ENCODE peak calls at places on chromosomes 6 and 20, in ten cellular contexts. X is GM12892, I is H54, W is tibial nerve, U is NB4, G is ovary, M is heart left ventricle, L is endothelial cell of umbilical vein, J is A549, P is body of pancreas. Y is an unnamed sample.

GRCh38 chr6:87674286-87674685 is 27.7 kb downstream of the AKIRIN2 start:
- DNase-seq in U (no peak), J (no peak), W (no peak), I (no peak), P (no peak), L (no peak), X (no peak), G (no peak), M (no peak), Y (no peak)

GRCh38 chr20:48760403-48760889 is 67.4 kb downstream of the PREX1 start:
- DNase-seq in X (peak; percentile 67), I (peak; percentile 81), P (no peak), G (no peak), L (peak; percentile 84), U (peak; percentile 86), M (peak; percentile 32), W (no peak), J (no peak), Y (peak; percentile 84)

GRCh38 chr6:40341726-40342125 is 245.4 kb downstream of the LRFN2 start:
- DNase-seq in M (no peak), I (no peak), X (no peak), U (no peak), P (peak; percentile 1), J (no peak), L (no peak), W (no peak), G (no peak), Y (no peak)

GRCh38 chr6:134626131-134626530 is 308.2 kb upstream of the SGK1 start:
- DNase-seq in G (no peak), J (peak; percentile 9), U (no peak), W (no peak), L (no peak), P (no peak), X (no peak), M (no peak), I (no peak), Y (no peak)

GRCh38 chr6:163583558-163583957 is 169.0 kb downstream of the QKI start:
- DNase-seq in U (no peak), J (peak; percentile 13), L (no peak), M (no peak), I (no peak), P (no peak), G (no peak), W (no peak), X (no peak), Y (no peak)

GRCh38 chr6:26103770-26104456 is 16.7 kb downstream of the HFE start:
- DNase-seq in U (peak; percentile 98), P (peak; percentile 89), G (peak; percentile 87), W (peak; percentile 93), M (peak; percentile 87), X (peak; percentile 38), I (peak; percentile 25), L (peak; percentile 97), J (peak; percentile 93), Y (peak; percentile 96)

GRCh38 chr6:5135783-5136376 is 50.7 kb downstream of the PPP1R3G start:
- DNase-seq in W (peak; percentile 35), I (no peak), G (no peak), U (peak; percentile 67), P (no peak), L (peak; percentile 55), M (no peak), J (peak; percentile 49), X (no peak), Y (no peak)

GRCh38 chr20:58481541-58482021 is 33.6 kb downstream of the APCDD1L start:
- DNase-seq in X (no peak), L (peak; percentile 46), P (no peak), U (peak; percentile 72), I (peak; percentile 69), M (no peak), G (no peak), W (peak; percentile 9), J (no peak), Y (no peak)

GRCh38 chr6:42450314-42451145 is 1.2 kb downstream of the TRERF1 start:
- DNase-seq in W (no peak), U (peak; percentile 60), G (peak; percentile 25), P (no peak), J (no peak), I (peak; percentile 28), X (no peak), M (no peak), L (no peak), Y (peak; percentile 52)

GRCh38 chr6:53961679-53962370 is 149.4 kb upstream of the MLIP start:
- DNase-seq in P (no peak), I (no peak), J (peak; percentile 9), X (no peak), M (no peak), L (no peak), G (no peak), U (no peak), W (no peak), Y (no peak)

GRCh38 chr6:30062471-30063178 is 1.6 kb downstream of the POLR1H start:
- DNase-seq in P (no peak), I (no peak), J (no peak), X (no peak), G (no peak), M (no peak), W (no peak), U (no peak), L (no peak), Y (no peak)

GRCh38 chr6:30060634-30060981 is 457 bp upstream of the POLR1H start:
- DNase-seq in M (no peak), W (no peak), P (peak; percentile 23), L (no peak), G (peak; percentile 16), I (no peak), J (no peak), U (peak; percentile 80), X (no peak), Y (peak; percentile 38)

GRCh38 chr6:30063315-30063714 is 2.2 kb downstream of the POLR1H start:
- DNase-seq in J (no peak), X (no peak), M (no peak), L (no peak), G (no peak), U (no peak), I (no peak), W (no peak), P (no peak), Y (no peak)

GRCh38 chr6:30061766-30062458 is 847 bp downstream of the POLR1H start:
- DNase-seq in P (peak; percentile 22), G (no peak), U (peak; percentile 75), M (no peak), L (no peak), W (no peak), I (no peak), J (no peak), X (no peak), Y (no peak)

DNA sequence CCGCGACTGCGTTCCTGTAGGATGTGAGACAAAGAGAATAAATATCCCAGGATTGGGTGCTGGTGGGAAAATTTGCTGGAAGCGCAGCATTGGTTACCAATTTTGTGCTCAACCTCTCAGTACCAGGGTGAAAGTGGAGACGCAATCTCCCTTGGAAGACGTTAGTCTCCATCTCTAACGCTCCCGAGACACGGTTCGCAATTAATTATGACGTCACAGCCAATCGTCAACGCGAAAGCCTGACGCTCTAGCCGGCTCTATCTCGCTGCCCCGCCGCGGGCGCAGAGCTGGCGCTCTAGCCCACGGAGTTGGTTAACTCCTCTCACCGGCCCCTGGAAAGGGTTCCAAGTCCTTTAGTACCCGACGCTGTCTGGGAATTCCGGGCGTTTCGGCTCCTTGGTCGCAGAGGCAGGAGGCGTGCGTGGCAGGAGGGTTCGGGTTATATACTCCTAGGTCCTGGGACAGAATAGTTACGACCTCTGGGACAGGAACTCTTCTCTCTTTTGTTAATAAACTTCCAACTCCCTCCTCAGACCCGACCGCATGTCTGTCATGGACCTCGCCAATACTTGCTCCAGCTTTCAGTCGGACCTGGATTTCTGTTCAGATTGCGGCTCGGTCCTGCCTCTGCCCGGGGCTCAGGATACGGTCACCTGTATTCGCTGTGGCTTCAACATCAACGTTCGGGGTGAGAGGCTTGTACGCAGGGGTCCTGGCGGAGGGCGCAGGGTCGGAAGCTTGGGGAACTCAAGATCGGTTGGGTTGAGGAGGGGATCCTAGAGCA is at the start of gene POLR1H:
- DNase-seq in J (peak; percentile 92), I (peak; percentile 82), G (peak; percentile 91), M (peak; percentile 93), U (peak; percentile 98), W (peak; percentile 88), L (peak; percentile 94), X (peak; percentile 70), P (peak; percentile 92), Y (peak; percentile 97)
- TF ChIP-seq POLR2A in J (no peak), I (peak; percentile 61), G (peak; percentile 86), M (peak; percentile 33), U (peak; percentile 89), W (peak; percentile 81), L (peak; percentile 98), X (peak; percentile 95), P (peak; percentile 96), Y (peak; percentile 94)

DNA sequence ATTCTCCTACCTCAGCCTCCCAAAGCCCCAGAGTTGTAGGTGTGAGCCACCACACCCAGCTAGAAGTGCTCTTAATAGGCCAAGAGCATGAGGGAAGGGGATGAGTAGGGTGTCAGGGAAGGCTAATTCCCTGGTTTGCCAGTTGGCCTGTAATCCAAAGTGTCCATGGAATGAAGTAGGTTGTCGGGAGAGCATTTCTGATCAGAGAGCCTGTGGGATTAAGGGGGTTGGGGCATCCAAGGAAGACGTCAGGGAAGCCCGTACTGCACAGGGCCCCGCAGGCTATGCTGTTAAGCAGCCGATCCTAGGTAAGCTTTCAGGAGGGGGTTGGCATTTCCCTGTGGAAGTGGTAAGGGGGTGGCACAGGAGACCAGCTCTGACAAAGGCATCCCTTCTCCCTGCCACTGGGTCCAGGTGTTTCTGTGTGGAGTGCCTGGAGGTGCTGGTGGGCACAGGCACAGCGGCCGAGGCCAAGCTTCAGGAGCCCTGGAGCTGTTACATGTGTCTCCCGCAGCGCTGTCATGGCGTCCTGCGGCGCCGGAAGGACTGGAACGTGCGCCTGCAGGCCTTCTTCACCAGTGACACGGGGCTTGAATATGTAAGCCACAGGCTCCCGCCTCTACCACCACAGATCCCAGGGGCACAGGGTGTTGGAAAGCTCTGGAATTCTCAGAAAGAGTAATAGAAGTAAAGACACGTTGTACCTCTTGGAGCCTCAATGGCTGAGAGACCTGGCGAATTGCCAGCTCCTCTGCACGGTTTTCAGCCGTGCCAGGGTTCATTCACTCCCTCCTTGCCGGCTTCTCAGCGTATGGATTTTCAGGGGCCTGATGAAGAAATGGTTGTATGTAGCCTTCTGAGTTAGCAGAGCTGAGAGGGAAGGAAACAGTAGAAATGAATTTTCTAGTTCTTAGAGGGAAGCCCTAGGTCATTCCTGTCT is 21.4 kb upstream of the MAPRE1 start:
- DNase-seq in J (no peak), X (no peak), I (no peak), U (no peak), W (no peak), G (no peak), M (no peak), L (no peak), P (no peak), Y (no peak)
- TF ChIP-seq POLR2A in J (no peak), X (no peak), I (no peak), U (no peak), W (no peak), G (no peak), M (no peak), L (no peak), P (no peak), Y (no peak)

GRCh38 chr6:27138837-27139752 is 108.4 kb upstream of the PRSS16 start:
- DNase-seq in I (no peak), L (peak; percentile 58), G (no peak), M (peak; percentile 75), J (peak; percentile 84), U (peak; percentile 98), W (peak; percentile 41), P (no peak), X (no peak), Y (peak; percentile 78)
- TF ChIP-seq POLR2A in I (no peak), L (peak; percentile 90), G (no peak), M (no peak), J (peak; percentile 44), U (peak; percentile 97), W (peak; percentile 10), P (peak; percentile 55), X (peak; percentile 96), Y (peak; percentile 85)

GRCh38 chr20:20820104-20820503 is 107.7 kb upstream of the RALGAPA2 start:
- DNase-seq in L (peak; percentile 40), M (no peak), U (peak; percentile 64), W (no peak), G (no peak), I (no peak), X (no peak), J (peak; percentile 36), P (peak; percentile 27), Y (no peak)
- TF ChIP-seq POLR2A in L (no peak), M (no peak), U (no peak), W (no peak), G (no peak), I (no peak), X (no peak), J (no peak), P (no peak), Y (no peak)